ENCODE peak calls at places on chromosome 3, in nine cellular contexts. One of them, this sample, is unnamed.

GRCh38 chr3:155664922-155665695 is 79.8 kb downstream of the PLCH1 start:
- DNase-seq in spleen: no peak
- DNase-seq in epithelial cell of esophagus: peak; percentile 71
- DNase-seq in SK-N-SH: no peak
- DNase-seq in H7: no peak
- DNase-seq in HAP-1: no peak
- DNase-seq in stomach: peak; percentile 54
- DNase-seq in fibroblast of mammary gland: peak; percentile 97
- DNase-seq in aorta: no peak
- DNase-seq in this sample: peak; percentile 12

GRCh38 chr3:188911033-188911850 is 260.5 kb upstream of the TPRG1 start:
- DNase-seq in spleen: no peak
- DNase-seq in epithelial cell of esophagus: no peak
- DNase-seq in SK-N-SH: no peak
- DNase-seq in H7: no peak
- DNase-seq in HAP-1: no peak
- DNase-seq in stomach: no peak
- DNase-seq in fibroblast of mammary gland: peak; percentile 47
- DNase-seq in aorta: no peak
- DNase-seq in this sample: no peak

GRCh38 chr3:53493997-53494791 is at the start of gene CACNA1D:
- DNase-seq in spleen: no peak
- DNase-seq in epithelial cell of esophagus: peak; percentile 54
- DNase-seq in SK-N-SH: peak; percentile 89
- DNase-seq in H7: peak; percentile 94
- DNase-seq in HAP-1: peak; percentile 43
- DNase-seq in stomach: peak; percentile 71
- DNase-seq in fibroblast of mammary gland: no peak
- DNase-seq in aorta: no peak
- DNase-seq in this sample: peak; percentile 74

GRCh38 chr3:131356006-131356405 is 25.6 kb upstream of the NUDT16 start:
- DNase-seq in spleen: no peak
- DNase-seq in epithelial cell of esophagus: peak; percentile 37
- DNase-seq in SK-N-SH: no peak
- DNase-seq in H7: no peak
- DNase-seq in HAP-1: no peak
- DNase-seq in stomach: no peak
- DNase-seq in fibroblast of mammary gland: peak; percentile 18
- DNase-seq in aorta: no peak
- DNase-seq in this sample: no peak

GRCh38 chr3:170848294-170848917 is 21.6 kb downstream of the RPL22L1 start:
- DNase-seq in spleen: no peak
- DNase-seq in epithelial cell of esophagus: peak; percentile 34
- DNase-seq in SK-N-SH: peak; percentile 7
- DNase-seq in H7: no peak
- DNase-seq in HAP-1: no peak
- DNase-seq in stomach: no peak
- DNase-seq in fibroblast of mammary gland: peak; percentile 46
- DNase-seq in aorta: no peak
- DNase-seq in this sample: no peak

GRCh38 chr3:50607271-50608091 is 4.1 kb downstream of the CISH start:
- DNase-seq in spleen: no peak
- DNase-seq in epithelial cell of esophagus: no peak
- DNase-seq in SK-N-SH: no peak
- DNase-seq in H7: no peak
- DNase-seq in HAP-1: no peak
- DNase-seq in stomach: no peak
- DNase-seq in fibroblast of mammary gland: no peak
- DNase-seq in aorta: no peak
- DNase-seq in this sample: no peak

GRCh38 chr3:100289339-100289738 is 28.5 kb downstream of the TBC1D23 start:
- DNase-seq in spleen: no peak
- DNase-seq in epithelial cell of esophagus: no peak
- DNase-seq in SK-N-SH: no peak
- DNase-seq in H7: no peak
- DNase-seq in HAP-1: no peak
- DNase-seq in stomach: no peak
- DNase-seq in fibroblast of mammary gland: no peak
- DNase-seq in aorta: no peak
- DNase-seq in this sample: no peak

GRCh38 chr3:96877510-96877909 is 63.1 kb downstream of the EPHA6 start:
- DNase-seq in spleen: no peak
- DNase-seq in epithelial cell of esophagus: no peak
- DNase-seq in SK-N-SH: no peak
- DNase-seq in H7: no peak
- DNase-seq in HAP-1: no peak
- DNase-seq in stomach: no peak
- DNase-seq in fibroblast of mammary gland: no peak
- DNase-seq in aorta: no peak
- DNase-seq in this sample: no peak

GRCh38 chr3:24829632-24830229 is 335.1 kb upstream of the THRB start:
- DNase-seq in spleen: no peak
- DNase-seq in epithelial cell of esophagus: peak; percentile 15
- DNase-seq in SK-N-SH: peak; percentile 67
- DNase-seq in H7: peak; percentile 65
- DNase-seq in HAP-1: no peak
- DNase-seq in stomach: peak; percentile 55
- DNase-seq in fibroblast of mammary gland: no peak
- DNase-seq in aorta: peak; percentile 73
- DNase-seq in this sample: peak; percentile 72

GRCh38 chr3:161096771-161097367 is 8.3 kb downstream of the B3GALNT1 start:
- DNase-seq in spleen: no peak
- DNase-seq in epithelial cell of esophagus: peak; percentile 44
- DNase-seq in SK-N-SH: peak; percentile 23
- DNase-seq in H7: peak; percentile 62
- DNase-seq in HAP-1: peak; percentile 38
- DNase-seq in stomach: peak; percentile 34
- DNase-seq in fibroblast of mammary gland: no peak
- DNase-seq in aorta: no peak
- DNase-seq in this sample: peak; percentile 43

GRCh38 chr3:144394052-144394451 is 422.4 kb downstream of the DIPK2A start:
- DNase-seq in spleen: no peak
- DNase-seq in epithelial cell of esophagus: peak; percentile 69
- DNase-seq in SK-N-SH: no peak
- DNase-seq in H7: no peak
- DNase-seq in HAP-1: no peak
- DNase-seq in stomach: no peak
- DNase-seq in fibroblast of mammary gland: peak; percentile 49
- DNase-seq in aorta: no peak
- DNase-seq in this sample: no peak

GRCh38 chr3:172651936-172652595 is 58.8 kb downstream of the NCEH1 start:
- DNase-seq in spleen: no peak
- DNase-seq in epithelial cell of esophagus: no peak
- DNase-seq in SK-N-SH: no peak
- DNase-seq in H7: no peak
- DNase-seq in HAP-1: no peak
- DNase-seq in stomach: no peak
- DNase-seq in fibroblast of mammary gland: no peak
- DNase-seq in aorta: no peak
- DNase-seq in this sample: no peak

GRCh38 chr3:13345284-13345683 is 74.8 kb downstream of the NUP210 start:
- DNase-seq in spleen: no peak
- DNase-seq in epithelial cell of esophagus: no peak
- DNase-seq in SK-N-SH: no peak
- DNase-seq in H7: no peak
- DNase-seq in HAP-1: no peak
- DNase-seq in stomach: no peak
- DNase-seq in fibroblast of mammary gland: no peak
- DNase-seq in aorta: no peak
- DNase-seq in this sample: peak; percentile 19

GRCh38 chr3:186319988-186320387 is 42.0 kb downstream of the DGKG start:
- DNase-seq in spleen: no peak
- DNase-seq in epithelial cell of esophagus: no peak
- DNase-seq in SK-N-SH: no peak
- DNase-seq in H7: no peak
- DNase-seq in HAP-1: no peak
- DNase-seq in stomach: no peak
- DNase-seq in fibroblast of mammary gland: no peak
- DNase-seq in aorta: no peak
- DNase-seq in this sample: no peak

GRCh38 chr3:8525893-8526292 is 24.3 kb downstream of the LMCD1 start:
- DNase-seq in spleen: no peak
- DNase-seq in epithelial cell of esophagus: peak; percentile 25
- DNase-seq in SK-N-SH: no peak
- DNase-seq in H7: no peak
- DNase-seq in HAP-1: no peak
- DNase-seq in stomach: no peak
- DNase-seq in fibroblast of mammary gland: no peak
- DNase-seq in aorta: no peak
- DNase-seq in this sample: no peak

GRCh38 chr3:14879161-14879888 is 60.6 kb downstream of the FGD5 start:
- DNase-seq in spleen: peak; percentile 78
- DNase-seq in epithelial cell of esophagus: no peak
- DNase-seq in SK-N-SH: peak; percentile 54
- DNase-seq in H7: peak; percentile 74
- DNase-seq in HAP-1: no peak
- DNase-seq in stomach: no peak
- DNase-seq in fibroblast of mammary gland: peak; percentile 34
- DNase-seq in aorta: no peak
- DNase-seq in this sample: no peak

GRCh38 chr3:157220211-157220610 is 60.3 kb upstream of the CCNL1 start:
- DNase-seq in spleen: no peak
- DNase-seq in epithelial cell of esophagus: no peak
- DNase-seq in SK-N-SH: no peak
- DNase-seq in H7: no peak
- DNase-seq in HAP-1: no peak
- DNase-seq in stomach: no peak
- DNase-seq in fibroblast of mammary gland: no peak
- DNase-seq in aorta: no peak
- DNase-seq in this sample: no peak

GRCh38 chr3:153069598-153069997 is 92.4 kb upstream of the RAP2B start:
- DNase-seq in spleen: no peak
- DNase-seq in epithelial cell of esophagus: no peak
- DNase-seq in SK-N-SH: no peak
- DNase-seq in H7: no peak
- DNase-seq in HAP-1: no peak
- DNase-seq in stomach: no peak
- DNase-seq in fibroblast of mammary gland: peak; percentile 42
- DNase-seq in aorta: no peak
- DNase-seq in this sample: no peak
- H3K4me3 ChIP-seq in spleen: no peak overlapping the region
- H3K4me3 ChIP-seq in epithelial cell of esophagus: no peak overlapping the region
- H3K4me3 ChIP-seq in SK-N-SH: no peak overlapping the region
- H3K4me3 ChIP-seq in H7: no peak overlapping the region
- H3K4me3 ChIP-seq in HAP-1: no peak overlapping the region
- H3K4me3 ChIP-seq in stomach: no peak overlapping the region
- H3K4me3 ChIP-seq in fibroblast of mammary gland: no peak overlapping the region
- H3K4me3 ChIP-seq in aorta: no peak overlapping the region
- H3K4me3 ChIP-seq in this sample: no peak overlapping the region

DNA sequence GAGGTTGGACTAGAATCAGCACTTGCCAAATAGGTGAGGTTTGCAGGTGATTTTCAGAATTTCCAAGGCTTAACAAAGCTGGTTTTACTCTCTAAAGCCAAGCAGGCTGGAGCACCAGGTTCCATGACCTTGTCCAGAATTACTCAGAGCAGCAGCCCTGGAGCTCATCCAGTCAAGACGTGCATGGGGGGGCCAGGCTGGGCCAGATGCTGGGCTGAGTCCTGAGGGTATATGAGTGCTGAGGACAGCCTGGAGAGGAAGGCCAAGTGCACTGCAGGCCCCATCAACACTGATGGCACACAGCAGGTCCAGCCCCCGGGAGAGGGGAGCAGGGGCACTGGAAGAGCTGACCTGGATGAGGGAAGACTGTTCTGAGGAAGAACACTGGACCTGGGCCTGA is 3.0 kb upstream of the TXNRD3 start:
- DNase-seq in spleen: no peak
- DNase-seq in epithelial cell of esophagus: no peak
- DNase-seq in SK-N-SH: no peak
- DNase-seq in H7: no peak
- DNase-seq in HAP-1: no peak
- DNase-seq in stomach: no peak
- DNase-seq in fibroblast of mammary gland: no peak
- DNase-seq in aorta: no peak
- DNase-seq in this sample: no peak
- H3K4me3 ChIP-seq in spleen: no peak overlapping the region
- H3K4me3 ChIP-seq in epithelial cell of esophagus: no peak overlapping the region
- H3K4me3 ChIP-seq in SK-N-SH: no peak overlapping the region
- H3K4me3 ChIP-seq in H7: no peak overlapping the region
- H3K4me3 ChIP-seq in HAP-1: no peak overlapping the region
- H3K4me3 ChIP-seq in stomach: no peak overlapping the region
- H3K4me3 ChIP-seq in fibroblast of mammary gland: no peak overlapping the region
- H3K4me3 ChIP-seq in aorta: no peak overlapping the region
- H3K4me3 ChIP-seq in this sample: no peak overlapping the region

DNA sequence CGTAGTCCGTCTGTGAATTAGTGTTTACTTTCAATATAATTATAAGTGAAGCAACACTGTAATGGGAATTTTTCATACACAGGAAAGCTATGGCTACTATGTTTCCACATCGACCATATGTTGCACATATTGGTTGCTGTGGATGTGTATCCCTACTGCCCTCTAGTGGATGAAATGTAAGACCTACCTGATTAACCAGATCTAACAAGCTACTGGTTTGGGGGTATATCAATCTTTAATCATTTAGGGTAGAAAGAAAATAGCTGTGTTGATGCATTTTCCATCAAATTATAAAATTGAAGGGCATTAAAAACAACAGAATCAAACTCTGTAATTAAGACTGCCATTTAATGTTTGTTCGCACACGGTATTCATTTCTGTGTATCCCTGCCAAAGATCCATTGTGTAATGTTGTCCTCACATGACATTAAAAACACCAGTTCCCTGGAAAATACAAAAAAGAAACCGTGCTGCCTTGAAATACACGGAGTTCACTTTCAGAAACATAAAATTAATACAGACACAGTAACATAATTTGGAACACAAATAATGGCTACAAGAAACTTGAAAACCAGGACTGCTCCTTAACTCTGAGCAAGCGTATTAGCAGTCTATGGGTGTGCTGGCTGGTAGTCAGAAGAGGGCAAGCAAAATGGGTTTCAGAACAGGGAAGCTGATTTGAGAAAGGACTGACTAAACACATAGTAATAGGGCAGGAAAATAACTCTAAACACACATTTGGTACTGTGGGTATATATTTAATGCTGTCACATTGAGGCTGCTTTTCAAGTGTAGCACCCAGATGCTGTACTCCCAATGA is 125.1 kb downstream of the TIGIT start:
- DNase-seq in spleen: no peak
- DNase-seq in epithelial cell of esophagus: peak; percentile 86
- DNase-seq in SK-N-SH: peak; percentile 48
- DNase-seq in H7: peak; percentile 26
- DNase-seq in HAP-1: no peak
- DNase-seq in stomach: no peak
- DNase-seq in fibroblast of mammary gland: peak; percentile 94
- DNase-seq in aorta: no peak
- DNase-seq in this sample: peak; percentile 69
- H3K4me3 ChIP-seq in spleen: no peak overlapping the region
- H3K4me3 ChIP-seq in epithelial cell of esophagus: no peak overlapping the region
- H3K4me3 ChIP-seq in SK-N-SH: no peak overlapping the region
- H3K4me3 ChIP-seq in H7: no peak overlapping the region
- H3K4me3 ChIP-seq in HAP-1: no peak overlapping the region
- H3K4me3 ChIP-seq in stomach: peak overlapping the region; percentile 14
- H3K4me3 ChIP-seq in fibroblast of mammary gland: peak overlapping the region; percentile 24
- H3K4me3 ChIP-seq in aorta: peak overlapping the region; percentile 72
- H3K4me3 ChIP-seq in this sample: no peak overlapping the region

DNA sequence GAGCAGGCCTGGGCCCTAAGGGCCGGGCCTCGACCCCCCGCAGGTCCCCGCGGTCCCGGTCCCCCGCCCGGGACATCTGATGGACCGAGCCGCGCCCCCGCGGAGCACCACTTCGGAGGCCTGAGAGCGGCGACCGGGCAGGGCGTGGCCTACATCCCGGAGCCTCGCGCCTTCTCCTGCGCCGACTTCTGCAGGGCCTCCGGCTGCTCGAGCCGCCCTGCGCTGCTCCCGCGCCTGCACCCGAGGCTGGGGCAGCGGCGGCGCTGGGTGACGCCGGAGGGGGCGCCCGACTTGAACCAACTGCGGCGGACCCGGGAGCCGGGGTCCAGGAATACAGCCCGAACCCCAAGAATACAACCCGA is 14.9 kb upstream of the GP9 start:
- DNase-seq in spleen: peak; percentile 84
- DNase-seq in epithelial cell of esophagus: peak; percentile 20
- DNase-seq in SK-N-SH: peak; percentile 49
- DNase-seq in H7: peak; percentile 72
- DNase-seq in HAP-1: no peak
- DNase-seq in stomach: no peak
- DNase-seq in fibroblast of mammary gland: no peak
- DNase-seq in aorta: peak; percentile 85
- DNase-seq in this sample: no peak
- H3K4me3 ChIP-seq in spleen: peak overlapping the region; percentile 35
- H3K4me3 ChIP-seq in epithelial cell of esophagus: no peak overlapping the region
- H3K4me3 ChIP-seq in SK-N-SH: no peak overlapping the region
- H3K4me3 ChIP-seq in H7: no peak overlapping the region
- H3K4me3 ChIP-seq in HAP-1: no peak overlapping the region
- H3K4me3 ChIP-seq in stomach: peak overlapping the region; percentile 28
- H3K4me3 ChIP-seq in fibroblast of mammary gland: no peak overlapping the region
- H3K4me3 ChIP-seq in aorta: no peak overlapping the region
- H3K4me3 ChIP-seq in this sample: no peak overlapping the region

This sample was measured in neural progenitor cell.